ENCODE peak calls at places on chromosome 3, in four cellular contexts. R is upper lobe of left lung, X is lower lobe of right lung, O is PC-3. P is an unnamed sample.

GRCh38 chr3:24525022-24525421 is 30.4 kb upstream of the THRB start:
- DNase-seq in R (no peak), X (no peak), O (no peak), P (no peak)

GRCh38 chr3:139303216-139303615 is 40.6 kb upstream of the MRPS22 start:
- DNase-seq in R (no peak), X (no peak), O (no peak), P (no peak)

GRCh38 chr3:72769758-72770540 is 78.3 kb downstream of the SHQ1 start:
- DNase-seq in R (no peak), X (no peak), O (no peak), P (no peak)

GRCh38 chr3:134347516-134347915 is 26.7 kb downstream of the AMOTL2 start:
- DNase-seq in R (no peak), X (no peak), O (no peak), P (no peak)

GRCh38 chr3:12695112-12695511 is 31.2 kb upstream of the RAF1 start:
- DNase-seq in R (no peak), X (no peak), O (no peak), P (no peak)

GRCh38 chr3:48016336-48016973 is at the start of gene MAP4:
- DNase-seq in R (no peak), X (no peak), O (no peak), P (no peak)

GRCh38 chr3:19866751-19867347 is 67.2 kb downstream of the EFHB start:
- DNase-seq in R (no peak), X (no peak), O (peak; percentile 82), P (no peak)

GRCh38 chr3:78820497-78820896 is 947.3 kb downstream of the ROBO1 start:
- DNase-seq in R (no peak), X (no peak), O (no peak), P (no peak)

GRCh38 chr3:191350389-191351090 is 20.2 kb upstream of the UTS2B start:
- DNase-seq in R (no peak), X (no peak), O (peak; percentile 86), P (no peak)

GRCh38 chr3:53255775-53256703 is at the start of gene TKT:
- DNase-seq in R (peak; percentile 97), X (peak; percentile 94), O (peak; percentile 84), P (peak; percentile 59)

GRCh38 chr3:17755836-17756235 is 13.4 kb upstream of the TBC1D5 start:
- DNase-seq in R (no peak), X (no peak), O (no peak), P (no peak)

GRCh38 chr3:13282528-13282985 is 137.6 kb downstream of the NUP210 start:
- DNase-seq in R (peak; percentile 84), X (peak; percentile 39), O (peak; percentile 39), P (no peak)

GRCh38 chr3:89098964-89099585 is 8.3 kb upstream of the EPHA3 start:
- DNase-seq in R (no peak), X (peak; percentile 46), O (peak; percentile 79), P (peak; percentile 41)

GRCh38 chr3:108879915-108880314 is 57.3 kb downstream of the TRAT1 start:
- DNase-seq in R (no peak), X (no peak), O (peak; percentile 32), P (no peak)

GRCh38 chr3:178181784-178182183 is 354.5 kb upstream of the KCNMB2 start:
- DNase-seq in R (no peak), X (no peak), O (no peak), P (no peak)

DNA sequence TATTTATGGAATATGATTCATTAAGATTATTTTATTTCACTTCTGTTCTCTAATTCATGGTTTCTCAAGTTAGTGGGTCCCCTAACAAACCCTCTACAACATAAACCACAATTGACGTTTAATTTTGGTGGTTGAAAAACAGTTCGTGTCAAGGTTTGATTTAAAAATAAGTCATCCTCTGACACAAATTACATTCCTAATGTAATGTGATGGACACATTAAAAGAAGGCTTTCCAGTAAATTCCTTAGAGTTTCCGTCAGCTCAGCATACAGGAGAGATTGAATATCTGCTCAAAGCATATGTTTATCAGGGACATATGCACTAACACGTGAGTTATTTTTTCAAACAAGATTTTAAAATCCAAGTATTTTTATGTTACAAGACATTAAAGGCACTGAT is 626.5 kb upstream of the ADAMTS9 start:
- DNase-seq in R (no peak), X (no peak), O (no peak), P (no peak)
- H3K27me3 ChIP-seq in R (no peaks in the 10 kb centered on the region), X (no peaks in the 10 kb centered on the region), O (no peaks in the 10 kb centered on the region), P (no peaks in the 10 kb centered on the region)

GRCh38 chr3:123336441-123336851 is 112.4 kb downstream of the ADCY5 start:
- DNase-seq in R (no peak), X (no peak), O (no peak), P (no peak)

GRCh38 chr3:123338021-123338619 is 110.8 kb downstream of the ADCY5 start:
- DNase-seq in R (no peak), X (no peak), O (no peak), P (no peak)

GRCh38 chr3:123337226-123337625 is 111.7 kb downstream of the ADCY5 start:
- DNase-seq in R (no peak), X (no peak), O (no peak), P (no peak)

GRCh38 chr3:123339302-123339701 is 109.6 kb downstream of the ADCY5 start:
- DNase-seq in R (no peak), X (no peak), O (no peak), P (no peak)

GRCh38 chr3:123338620-123339061 is 110.2 kb downstream of the ADCY5 start:
- DNase-seq in R (no peak), X (no peak), O (no peak), P (no peak)
- H3K27ac ChIP-seq in R (no peak overlapping the region), X (no peak overlapping the region), O (no peak overlapping the region), P (no peak overlapping the region)

DNA sequence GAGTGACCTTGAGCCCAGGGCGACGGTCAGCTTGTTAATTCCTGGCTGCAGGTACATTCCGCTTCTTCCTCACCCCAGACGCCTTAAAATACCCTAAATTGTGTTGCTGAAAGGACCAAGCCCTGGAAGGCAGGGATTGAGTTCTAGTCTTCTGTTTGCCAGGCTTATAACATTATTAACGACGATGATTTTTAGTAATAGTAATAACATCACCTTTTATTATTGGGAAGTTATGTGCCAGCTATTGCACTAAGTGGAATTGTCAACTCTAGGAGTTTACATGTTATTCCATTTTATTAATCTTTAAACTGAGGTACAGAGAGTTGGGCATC is 409 bp downstream of the OXNAD1 start:
- DNase-seq in R (no peak), X (no peak), O (no peak), P (no peak)
- H3K4me1 ChIP-seq in R (peaks cover 42% of the 10 kb centered on the region), X (peaks cover 51% of the 10 kb centered on the region), O (peaks cover 26% of the 10 kb centered on the region), P (peaks cover 6% of the 10 kb centered on the region)

GRCh38 chr3:193782747-193783146 is 189.7 kb downstream of the OPA1 start:
- DNase-seq in R (no peak), X (no peak), O (no peak), P (no peak)
- H3K27me3 ChIP-seq in R (no peaks in the 10 kb centered on the region), X (peaks cover 8% of the 10 kb centered on the region), O (no peaks in the 10 kb centered on the region), P (no peaks in the 10 kb centered on the region)